ENCODE peak calls at places on chromosomes 7 and 10, in nine cellular contexts. U is AG10803; G is T-cell; Q is ACHN; K is GM10248; X is Kasumi-1; Y is activated CD4-positive, CD25-positive, alpha-beta regulatory T cell; F is NCI-H774; L is cardiac fibroblast. B is an unnamed sample.

GRCh38 chr7:70016044-70016770 is 417.9 kb downstream of the AUTS2 start:
- DNase-seq in U (peak), G (no peak), Q (no peak), K (no peak), X (no peak), Y (no peak), F (no peak), L (peak), B (no peak)

GRCh38 chr10:130747359-130747758 is 564.2 kb downstream of the TCERG1L start:
- DNase-seq in U (no peak), G (no peak), Q (no peak), K (no peak), X (no peak), Y (no peak), F (no peak), L (no peak), B (peak)

GRCh38 chr10:19815478-19816419 is 483 bp upstream of the PLXDC2 start:
- DNase-seq in U (no peak), G (no peak), Q (peak), K (no peak), X (peak), Y (no peak), F (peak), L (peak), B (peak)

GRCh38 chr10:114328876-114329275 is 75.4 kb downstream of the AFAP1L2 start:
- DNase-seq in U (peak), G (no peak), Q (no peak), K (no peak), X (no peak), Y (no peak), F (no peak), L (no peak), B (no peak)

GRCh38 chr10:120420421-120420820 is 36.6 kb upstream of the PLPP4 start:
- DNase-seq in U (no peak), G (no peak), Q (no peak), K (no peak), X (no peak), Y (no peak), F (no peak), L (no peak), B (no peak)

GRCh38 chr7:9407816-9408215 is 974.4 kb downstream of the NXPH1 start:
- DNase-seq in U (no peak), G (no peak), Q (no peak), K (no peak), X (no peak), Y (no peak), F (no peak), L (peak), B (no peak)

GRCh38 chr7:129797224-129797789 is 155.5 kb downstream of the UBE2H start:
- DNase-seq in U (no peak), G (no peak), Q (no peak), K (no peak), X (no peak), Y (no peak), F (no peak), L (no peak), B (peak)

GRCh38 chr7:28984219-28984618 is 26.1 kb upstream of the TRIL start:
- DNase-seq in U (no peak), G (no peak), Q (no peak), K (no peak), X (no peak), Y (no peak), F (no peak), L (no peak), B (no peak)

GRCh38 chr10:62264702-62265436 is 3.8 kb downstream of the RTKN2 start:
- DNase-seq in U (peak), G (no peak), Q (peak), K (peak), X (peak), Y (no peak), F (peak), L (peak), B (no peak)

B was measured in Peyer's patch.